ENCODE peak calls at places on chromosomes 11 and 22, in five cellular contexts. K is stimulated activated CD8-positive, alpha-beta memory T cell treated with anti-CD3 and anti-CD28 coated beads, Interleukin-15, amount 100 ng/mL, for 48 hours; D is GM12878; B is activated CD8-positive, alpha-beta memory T cell treated with anti-CD3 and anti-CD28 coated beads, Interleukin-2, amount 50 U/mL, for 48 hours; I is GM12891. E is an unnamed sample.

GRCh38 chr22:47553436-47553835 is 791.0 kb downstream of the TBC1D22A start:
- DNase-seq in K (no peak), D (no peak), B (peak), I (no peak), E (no peak)

GRCh38 chr11:63505857-63506528 is at the start of gene LGALS12:
- DNase-seq in K (no peak), D (no peak), B (no peak), I (no peak), E (peak)

GRCh38 chr22:23110922-23111527 is 30.8 kb downstream of the RSPH14 start:
- DNase-seq in K (no peak), D (no peak), B (no peak), I (no peak), E (no peak)

GRCh38 chr11:15580775-15581095 is 466.0 kb downstream of the INSC start:
- DNase-seq in K (no peak), D (no peak), B (no peak), I (no peak), E (no peak)

GRCh38 chr11:69552951-69553350 is 71.5 kb downstream of the LINC01488 start:
- DNase-seq in K (no peak), D (no peak), B (no peak), I (no peak), E (no peak)

GRCh38 chr22:25368271-25368670 is 148.8 kb downstream of the CRYBB2 start:
- DNase-seq in K (no peak), D (no peak), B (no peak), I (no peak), E (no peak)

GRCh38 chr11:127345819-127346459 is 345.4 kb upstream of the KIRREL3 start:
- DNase-seq in K (no peak), D (no peak), B (peak), I (peak), E (peak)

GRCh38 chr11:8271106-8271886 is 7.6 kb upstream of the LMO1 start:
- DNase-seq in K (no peak), D (no peak), B (peak), I (no peak), E (no peak)

GRCh38 chr11:34356576-34356917 is 1.3 kb downstream of the ABTB2 start:
- DNase-seq in K (no peak), D (no peak), B (peak), I (no peak), E (peak)

GRCh38 chr22:41776381-41776780 is 24.1 kb upstream of the CCDC134 start:
- DNase-seq in K (no peak), D (no peak), B (no peak), I (no peak), E (no peak)

GRCh38 chr22:20912494-20912893 is 4.7 kb upstream of the CRKL start:
- DNase-seq in K (no peak), D (no peak), B (no peak), I (no peak), E (no peak)

GRCh38 chr22:33757443-33758124 is 162.7 kb downstream of the LARGE1 start:
- DNase-seq in K (no peak), D (no peak), B (no peak), I (no peak), E (no peak)

GRCh38 chr22:40281717-40282116 is 64.6 kb upstream of the ADSL start:
- DNase-seq in K (no peak), D (no peak), B (no peak), I (no peak), E (no peak)

GRCh38 chr11:96228911-96229310 is 114.1 kb downstream of the MAML2 start:
- DNase-seq in K (no peak), D (no peak), B (no peak), I (no peak), E (no peak)

GRCh38 chr22:42282252-42282942 is 11.9 kb upstream of the TCF20 start:
- DNase-seq in K (no peak), D (no peak), B (no peak), I (no peak), E (no peak)

GRCh38 chr22:43782448-43782847 is 29.7 kb downstream of the EFCAB6 start:
- DNase-seq in K (no peak), D (no peak), B (no peak), I (no peak), E (peak)

GRCh38 chr11:75279273-75279672 is 38.7 kb downstream of the TPBGL start:
- DNase-seq in K (no peak), D (no peak), B (no peak), I (no peak), E (no peak)

GRCh38 chr11:6200975-6201374 is 2.0 kb downstream of the OR52W1 start:
- DNase-seq in K (no peak), D (no peak), B (no peak), I (no peak), E (peak)

GRCh38 chr11:71080239-71081097 is 171.9 kb downstream of the SHANK2 start:
- DNase-seq in K (peak), D (peak), B (peak), I (peak), E (peak)

GRCh38 chr22:41768420-41768819 is 32.1 kb upstream of the CCDC134 start:
- DNase-seq in K (no peak), D (no peak), B (no peak), I (no peak), E (no peak)

GRCh38 chr11:69278091-69278867 is 15.7 kb upstream of the MYEOV start:
- DNase-seq in K (no peak), D (no peak), B (no peak), I (no peak), E (peak)

GRCh38 chr22:20405291-20405930 is 11.5 kb downstream of the ZNF74 start:
- DNase-seq in K (no peak), D (no peak), B (no peak), I (no peak), E (no peak)

GRCh38 chr11:20131744-20132666 is 28.3 kb downstream of the DBX1 start:
- DNase-seq in K (peak), D (no peak), B (peak), I (peak), E (peak)

GRCh38 chr11:112627588-112628045 is 333.6 kb upstream of the NCAM1 start:
- DNase-seq in K (no peak), D (peak), B (no peak), I (no peak), E (no peak)

GRCh38 chr11:35983965-35984364 is 40.1 kb downstream of the LDLRAD3 start:
- DNase-seq in K (no peak), D (no peak), B (no peak), I (no peak), E (no peak)

GRCh38 chr11:62505784-62506145 is 40.8 kb downstream of the AHNAK start:
- DNase-seq in K (no peak), D (no peak), B (no peak), I (no peak), E (no peak)